ENCODE peak calls at places on chromosomes 11 and 22, in eight cellular contexts. R is CD4-positive, alpha-beta T cell; V is stimulated activated CD4-positive, alpha-beta T cell treated with anti-CD3 and anti-CD28 coated beads, Interleukin-15, amount 100 ng/mL, for 48 hours; G is ureter; M is heart left ventricle; O is stomach; W is activated CD4-positive, CD25-positive, alpha-beta regulatory T cell; D is NCI-H1694 treated with DMSO at 0.1 percent for 48 hours. J is an unnamed sample.

GRCh38 chr11:28674432-28675076 is 566.4 kb downstream of the METTL15 start:
- DNase-seq in R (no peak), V (no peak), G (no peak), M (no peak), O (no peak), W (no peak), D (peak; percentile 44), J (no peak)

GRCh38 chr22:23466351-23466750 is 113.7 kb downstream of the IGLL1 start:
- DNase-seq in R (no peak), V (no peak), G (no peak), M (no peak), O (no peak), W (no peak), D (no peak), J (no peak)

GRCh38 chr11:122661182-122661945 is 5.8 kb downstream of the UBASH3B start:
- DNase-seq in R (no peak), V (no peak), G (no peak), M (no peak), O (no peak), W (no peak), D (no peak), J (no peak)

GRCh38 chr11:12408156-12408770 is 30.9 kb downstream of the PARVA start:
- DNase-seq in R (no peak), V (no peak), G (no peak), M (no peak), O (no peak), W (no peak), D (no peak), J (no peak)

GRCh38 chr22:27510024-27510423 is 291.5 kb downstream of the MN1 start:
- DNase-seq in R (no peak), V (no peak), G (no peak), M (no peak), O (no peak), W (no peak), D (no peak), J (no peak)

GRCh38 chr11:66068923-66069714 is 953 bp upstream of the PACS1 start:
- DNase-seq in R (peak; percentile 46), V (no peak), G (no peak), M (peak; percentile 76), O (peak; percentile 58), W (no peak), D (peak; percentile 33), J (no peak)

GRCh38 chr22:17954860-17955587 is 69.3 kb downstream of the MICAL3 start:
- DNase-seq in R (no peak), V (no peak), G (no peak), M (no peak), O (no peak), W (no peak), D (no peak), J (no peak)

GRCh38 chr11:127493330-127493729 is 492.8 kb upstream of the KIRREL3 start:
- DNase-seq in R (no peak), V (no peak), G (no peak), M (no peak), O (no peak), W (no peak), D (peak; percentile 12), J (no peak)

GRCh38 chr22:42170946-42171345 is 40.3 kb upstream of the CYP2D6 start:
- DNase-seq in R (no peak), V (no peak), G (no peak), M (no peak), O (no peak), W (no peak), D (no peak), J (no peak)

GRCh38 chr11:62602141-62603071 is 741 bp upstream of the MTA2 start:
- DNase-seq in R (no peak), V (no peak), G (peak; percentile 84), M (peak; percentile 80), O (peak; percentile 65), W (no peak), D (no peak), J (peak; percentile 39)

GRCh38 chr11:33875621-33876294 is 16.1 kb downstream of the LMO2 start:
- DNase-seq in R (no peak), V (no peak), G (no peak), M (no peak), O (no peak), W (no peak), D (no peak), J (no peak)

GRCh38 chr11:65853249-65853979 is 4.6 kb downstream of the CFL1 start:
- DNase-seq in R (no peak), V (no peak), G (no peak), M (no peak), O (no peak), W (no peak), D (no peak), J (no peak)

GRCh38 chr11:120682026-120682649 is 170.6 kb downstream of the GRIK4 start:
- DNase-seq in R (no peak), V (no peak), G (no peak), M (no peak), O (no peak), W (no peak), D (no peak), J (no peak)

GRCh38 chr22:28815101-28815500 is 14.7 kb upstream of the XBP1 start:
- DNase-seq in R (no peak), V (no peak), G (no peak), M (no peak), O (no peak), W (no peak), D (no peak), J (no peak)

GRCh38 chr11:76574879-76575278 is 95.7 kb downstream of the LRRC32 start:
- DNase-seq in R (no peak), V (no peak), G (no peak), M (no peak), O (no peak), W (no peak), D (no peak), J (no peak)

GRCh38 chr22:40200795-40201194 is 23.1 kb downstream of the TNRC6B start:
- DNase-seq in R (no peak), V (no peak), G (no peak), M (no peak), O (no peak), W (no peak), D (no peak), J (no peak)

GRCh38 chr11:66070604-66071325 is 693 bp downstream of the PACS1 start:
- DNase-seq in R (peak; percentile 47), V (no peak), G (peak; percentile 71), M (peak; percentile 82), O (peak; percentile 63), W (no peak), D (no peak), J (no peak)

GRCh38 chr11:20110908-20111669 is 49.2 kb downstream of the DBX1 start:
- DNase-seq in R (no peak), V (peak; percentile 47), G (no peak), M (no peak), O (peak; percentile 58), W (no peak), D (peak; percentile 45), J (peak; percentile 34)

GRCh38 chr11:39630365-39630764 is 1829.1 kb downstream of the LRRC4C start:
- DNase-seq in R (no peak), V (no peak), G (no peak), M (no peak), O (no peak), W (no peak), D (no peak), J (no peak)

GRCh38 chr11:10511046-10511711 is 29.8 kb downstream of the RNF141 start:
- DNase-seq in R (no peak), V (no peak), G (no peak), M (no peak), O (no peak), W (no peak), D (no peak), J (no peak)

GRCh38 chr11:42171046-42171445 is 711.6 kb upstream of the LRRC4C start:
- DNase-seq in R (no peak), V (no peak), G (no peak), M (no peak), O (no peak), W (no peak), D (no peak), J (no peak)

GRCh38 chr11:57288771-57289579 is 35.8 kb downstream of the TNKS1BP1 start:
- DNase-seq in R (no peak), V (no peak), G (no peak), M (no peak), O (no peak), W (no peak), D (no peak), J (no peak)

GRCh38 chr22:20022231-20023069 is 1.5 kb downstream of the TANGO2 start:
- DNase-seq in R (no peak), V (no peak), G (no peak), M (peak; percentile 24), O (no peak), W (no peak), D (no peak), J (no peak)

GRCh38 chr11:132941024-132941646 is 591.2 kb downstream of the OPCML start:
- DNase-seq in R (no peak), V (no peak), G (no peak), M (no peak), O (no peak), W (no peak), D (peak; percentile 43), J (no peak)

GRCh38 chr11:2553886-2554285 is 109.1 kb downstream of the KCNQ1 start:
- DNase-seq in R (no peak), V (no peak), G (no peak), M (no peak), O (no peak), W (no peak), D (no peak), J (no peak)

GRCh38 chr22:29854432-29854831 is 16.4 kb upstream of the ASCC2 start:
- DNase-seq in R (no peak), V (no peak), G (no peak), M (no peak), O (no peak), W (no peak), D (no peak), J (no peak)

GRCh38 chr11:64226507-64227051 is 505 bp downstream of the NUDT22 start:
- DNase-seq in R (peak; percentile 58), V (no peak), G (peak; percentile 71), M (peak; percentile 80), O (peak; percentile 68), W (no peak), D (no peak), J (no peak)

GRCh38 chr11:101915811-101916291 is 471 bp downstream of the ANGPTL5 start:
- DNase-seq in R (no peak), V (no peak), G (no peak), M (no peak), O (no peak), W (no peak), D (no peak), J (peak; percentile 25)

GRCh38 chr11:26842458-26842841 is 120.6 kb upstream of the SLC5A12 start:
- DNase-seq in R (no peak), V (no peak), G (no peak), M (no peak), O (no peak), W (no peak), D (no peak), J (no peak)

GRCh38 chr11:7488681-7489080 is 3.4 kb downstream of the OLFML1 start:
- DNase-seq in R (no peak), V (no peak), G (no peak), M (no peak), O (no peak), W (no peak), D (no peak), J (no peak)

GRCh38 chr11:75272821-75273301 is 32.3 kb downstream of the TPBGL start:
- DNase-seq in R (peak; percentile 29), V (no peak), G (no peak), M (peak; percentile 20), O (no peak), W (no peak), D (no peak), J (no peak)

J was measured in memory B cell.